ENCODE peak calls at places on chromosomes 11 and 22, in eight cellular contexts. One of them, this sample, is unnamed.

GRCh38 chr11:94424662-94425061 is 23.4 kb upstream of the GPR83 start:
- DNase-seq in pancreas: no peak
- DNase-seq in fibroblast of villous mesenchyme: peak; percentile 13
- DNase-seq in PC-9: no peak
- DNase-seq in ovary: no peak
- DNase-seq in activated CD8-positive, alpha-beta T cell treated with anti-CD3 and anti-CD28 coated beads for 36 hours: no peak
- DNase-seq in WTC11: no peak
- DNase-seq in psoas muscle: no peak
- DNase-seq in this sample: no peak

GRCh38 chr11:87338046-87338639 is 300.4 kb downstream of the TMEM135 start:
- DNase-seq in fibroblast of villous mesenchyme: no peak
- DNase-seq in pancreas: no peak
- DNase-seq in PC-9: no peak
- DNase-seq in ovary: no peak
- DNase-seq in activated CD8-positive, alpha-beta T cell treated with anti-CD3 and anti-CD28 coated beads for 36 hours: no peak
- DNase-seq in psoas muscle: no peak
- DNase-seq in WTC11: no peak
- DNase-seq in this sample: no peak

GRCh38 chr11:34308821-34309585 is 48.8 kb downstream of the ABTB2 start:
- DNase-seq in ovary: no peak
- DNase-seq in WTC11: no peak
- DNase-seq in PC-9: no peak
- DNase-seq in activated CD8-positive, alpha-beta T cell treated with anti-CD3 and anti-CD28 coated beads for 36 hours: no peak
- DNase-seq in fibroblast of villous mesenchyme: peak; percentile 58
- DNase-seq in pancreas: no peak
- DNase-seq in psoas muscle: no peak
- DNase-seq in this sample: no peak

GRCh38 chr22:29331658-29332300 is 16.3 kb upstream of the RASL10A start:
- DNase-seq in fibroblast of villous mesenchyme: no peak
- DNase-seq in WTC11: no peak
- DNase-seq in PC-9: no peak
- DNase-seq in pancreas: no peak
- DNase-seq in activated CD8-positive, alpha-beta T cell treated with anti-CD3 and anti-CD28 coated beads for 36 hours: no peak
- DNase-seq in psoas muscle: no peak
- DNase-seq in ovary: no peak
- DNase-seq in this sample: no peak

GRCh38 chr11:128715691-128716153 is 21.9 kb downstream of the FLI1 start:
- DNase-seq in fibroblast of villous mesenchyme: peak; percentile 48
- DNase-seq in pancreas: no peak
- DNase-seq in WTC11: no peak
- DNase-seq in ovary: no peak
- DNase-seq in PC-9: peak; percentile 40
- DNase-seq in activated CD8-positive, alpha-beta T cell treated with anti-CD3 and anti-CD28 coated beads for 36 hours: no peak
- DNase-seq in psoas muscle: no peak
- DNase-seq in this sample: no peak

GRCh38 chr22:35629406-35630234 is 12.5 kb upstream of the MB start:
- DNase-seq in pancreas: peak; percentile 39
- DNase-seq in psoas muscle: peak; percentile 76
- DNase-seq in ovary: peak; percentile 86
- DNase-seq in WTC11: no peak
- DNase-seq in fibroblast of villous mesenchyme: peak; percentile 97
- DNase-seq in PC-9: peak; percentile 96
- DNase-seq in activated CD8-positive, alpha-beta T cell treated with anti-CD3 and anti-CD28 coated beads for 36 hours: peak; percentile 87
- DNase-seq in this sample: no peak

GRCh38 chr11:61598886-61599868 is 18.3 kb upstream of the SYT7 start:
- DNase-seq in ovary: no peak
- DNase-seq in fibroblast of villous mesenchyme: peak; percentile 82
- DNase-seq in pancreas: no peak
- DNase-seq in PC-9: no peak
- DNase-seq in WTC11: peak; percentile 59
- DNase-seq in psoas muscle: peak; percentile 64
- DNase-seq in activated CD8-positive, alpha-beta T cell treated with anti-CD3 and anti-CD28 coated beads for 36 hours: no peak
- DNase-seq in this sample: no peak

GRCh38 chr11:32456864-32457263 is 21.5 kb upstream of the WT1 start:
- DNase-seq in WTC11: no peak
- DNase-seq in pancreas: no peak
- DNase-seq in PC-9: no peak
- DNase-seq in ovary: no peak
- DNase-seq in psoas muscle: no peak
- DNase-seq in fibroblast of villous mesenchyme: no peak
- DNase-seq in activated CD8-positive, alpha-beta T cell treated with anti-CD3 and anti-CD28 coated beads for 36 hours: no peak
- DNase-seq in this sample: no peak

GRCh38 chr22:38782402-38783094 is 11.4 kb downstream of the DNAL4 start:
- DNase-seq in activated CD8-positive, alpha-beta T cell treated with anti-CD3 and anti-CD28 coated beads for 36 hours: no peak
- DNase-seq in WTC11: no peak
- DNase-seq in PC-9: no peak
- DNase-seq in pancreas: no peak
- DNase-seq in ovary: no peak
- DNase-seq in fibroblast of villous mesenchyme: peak; percentile 60
- DNase-seq in psoas muscle: no peak
- DNase-seq in this sample: no peak

GRCh38 chr11:18490319-18490718 is 34.7 kb downstream of the LDHAL6A start:
- DNase-seq in ovary: no peak
- DNase-seq in fibroblast of villous mesenchyme: no peak
- DNase-seq in activated CD8-positive, alpha-beta T cell treated with anti-CD3 and anti-CD28 coated beads for 36 hours: no peak
- DNase-seq in pancreas: no peak
- DNase-seq in psoas muscle: no peak
- DNase-seq in WTC11: no peak
- DNase-seq in PC-9: peak; percentile 38
- DNase-seq in this sample: no peak

DNA sequence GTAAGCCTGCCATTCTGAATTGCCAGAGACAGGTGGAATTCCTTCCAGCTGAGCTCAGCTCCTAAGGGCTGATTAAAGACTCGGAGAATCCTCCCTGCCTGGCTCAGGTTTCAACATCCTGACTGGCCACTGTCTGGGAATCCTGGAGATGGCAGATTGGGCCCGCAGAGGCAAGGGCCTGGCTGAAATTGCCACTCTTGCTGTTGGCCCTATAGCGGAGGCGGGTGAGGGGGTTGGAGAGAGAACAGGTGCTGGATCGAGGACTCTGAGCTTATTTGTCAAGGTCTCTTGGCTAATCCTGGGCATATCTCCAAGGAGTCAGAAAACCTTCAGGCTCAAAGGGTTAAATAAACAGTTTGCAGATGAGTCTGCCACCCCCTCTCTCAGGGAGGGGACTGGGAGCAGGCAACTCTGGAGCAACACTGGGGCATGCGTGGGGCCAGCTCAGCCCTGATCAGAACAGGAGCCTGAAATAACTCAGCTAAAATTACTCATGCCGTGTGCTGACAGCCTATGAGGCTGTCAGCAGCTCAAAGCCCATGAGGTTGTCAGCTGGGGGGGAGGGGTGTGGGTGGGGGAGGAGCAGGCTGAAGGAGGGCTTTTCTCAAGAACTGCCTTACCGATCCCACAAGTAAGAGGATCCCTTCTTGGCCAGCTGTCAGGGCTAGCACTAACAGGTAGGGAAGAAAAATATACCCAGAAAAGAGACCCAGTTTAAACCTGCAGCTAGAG is 14.7 kb upstream of the MFRP start:
- DNase-seq in psoas muscle: peak; percentile 82
- DNase-seq in fibroblast of villous mesenchyme: peak; percentile 81
- DNase-seq in ovary: peak; percentile 45
- DNase-seq in PC-9: peak; percentile 80
- DNase-seq in WTC11: peak; percentile 66
- DNase-seq in activated CD8-positive, alpha-beta T cell treated with anti-CD3 and anti-CD28 coated beads for 36 hours: peak; percentile 56
- DNase-seq in pancreas: peak; percentile 83
- DNase-seq in this sample: no peak
- TF ChIP-seq CTCF in psoas muscle: no peak
- TF ChIP-seq CTCF in fibroblast of villous mesenchyme: no peak
- TF ChIP-seq CTCF in ovary: no peak
- TF ChIP-seq CTCF in PC-9: no peak
- TF ChIP-seq CTCF in WTC11: no peak
- TF ChIP-seq CTCF in activated CD8-positive, alpha-beta T cell treated with anti-CD3 and anti-CD28 coated beads for 36 hours: no peak
- TF ChIP-seq CTCF in pancreas: no peak
- TF ChIP-seq CTCF in this sample: no peak

DNA sequence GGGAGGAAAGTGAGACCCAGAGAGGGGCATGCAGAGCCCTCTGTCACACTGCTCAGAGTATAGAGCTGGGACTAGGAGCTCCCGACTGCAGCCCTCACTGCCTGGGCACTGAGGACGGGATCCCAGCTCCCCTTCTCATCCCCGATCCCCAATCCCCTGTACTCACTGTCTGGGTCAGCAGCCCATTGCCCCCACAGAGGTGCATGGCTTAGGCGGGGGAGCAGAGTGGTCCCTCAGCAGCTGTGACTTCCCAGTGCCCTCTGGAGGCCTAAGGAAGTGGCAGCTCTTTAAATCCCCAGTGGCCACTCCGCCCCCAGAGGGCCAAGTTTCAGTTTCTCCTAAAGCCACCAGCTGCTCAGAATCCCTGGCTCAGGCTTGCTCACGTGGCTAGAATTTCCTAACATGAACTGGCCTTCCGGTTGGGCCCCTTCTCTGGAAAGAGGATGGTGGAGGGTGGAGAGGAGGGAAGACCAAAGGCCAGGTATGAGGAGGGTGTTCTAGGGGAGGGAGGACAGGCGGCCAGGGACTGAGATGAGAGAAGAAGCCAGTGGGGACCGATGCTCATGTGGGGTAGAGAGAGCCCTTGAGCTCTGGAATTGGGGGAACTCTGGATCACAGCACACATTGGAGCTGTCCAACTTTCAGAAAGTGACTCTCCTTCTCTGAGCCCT is at the start of gene BATF2:
- DNase-seq in psoas muscle: peak; percentile 75
- DNase-seq in activated CD8-positive, alpha-beta T cell treated with anti-CD3 and anti-CD28 coated beads for 36 hours: peak; percentile 25
- DNase-seq in fibroblast of villous mesenchyme: peak; percentile 90
- DNase-seq in pancreas: peak; percentile 90
- DNase-seq in ovary: peak; percentile 64
- DNase-seq in PC-9: peak; percentile 66
- DNase-seq in WTC11: peak; percentile 76
- DNase-seq in this sample: peak; percentile 71
- TF ChIP-seq CTCF in psoas muscle: peak; percentile 42
- TF ChIP-seq CTCF in activated CD8-positive, alpha-beta T cell treated with anti-CD3 and anti-CD28 coated beads for 36 hours: no peak
- TF ChIP-seq CTCF in fibroblast of villous mesenchyme: peak; percentile 53
- TF ChIP-seq CTCF in pancreas: no peak
- TF ChIP-seq CTCF in ovary: peak; percentile 40
- TF ChIP-seq CTCF in PC-9: peak; percentile 64
- TF ChIP-seq CTCF in WTC11: no peak
- TF ChIP-seq CTCF in this sample: peak; percentile 15

GRCh38 chr11:122754553-122755322 is 83.6 kb upstream of the CRTAM start:
- DNase-seq in activated CD8-positive, alpha-beta T cell treated with anti-CD3 and anti-CD28 coated beads for 36 hours: peak; percentile 63
- DNase-seq in ovary: no peak
- DNase-seq in WTC11: peak; percentile 30
- DNase-seq in psoas muscle: no peak
- DNase-seq in pancreas: no peak
- DNase-seq in PC-9: no peak
- DNase-seq in fibroblast of villous mesenchyme: peak; percentile 49
- DNase-seq in this sample: no peak
- TF ChIP-seq CTCF in activated CD8-positive, alpha-beta T cell treated with anti-CD3 and anti-CD28 coated beads for 36 hours: peak; percentile 60
- TF ChIP-seq CTCF in ovary: no peak
- TF ChIP-seq CTCF in WTC11: peak; percentile 38
- TF ChIP-seq CTCF in psoas muscle: peak; percentile 27
- TF ChIP-seq CTCF in pancreas: no peak
- TF ChIP-seq CTCF in PC-9: peak; percentile 64
- TF ChIP-seq CTCF in fibroblast of villous mesenchyme: peak; percentile 72
- TF ChIP-seq CTCF in this sample: no peak

DNA sequence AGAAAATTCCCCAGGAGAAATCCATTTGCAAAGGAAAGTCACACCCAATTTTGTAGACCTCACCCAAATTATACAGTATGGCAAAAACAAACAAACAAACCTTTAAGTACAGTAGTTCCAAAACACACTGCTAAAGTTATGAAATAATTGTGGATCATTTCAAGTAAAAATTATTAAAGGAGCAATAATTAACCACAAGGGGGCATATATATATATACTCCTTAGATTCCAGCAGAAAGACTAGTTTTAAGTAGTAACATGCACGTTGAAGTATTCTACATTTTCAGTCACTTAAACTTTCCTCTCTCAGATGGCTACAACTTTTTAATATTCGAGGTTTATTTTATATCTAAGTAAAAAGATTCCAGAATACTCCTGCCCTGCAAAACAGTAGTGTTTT is 26.8 kb downstream of the RNF141 start:
- DNase-seq in PC-9: no peak
- DNase-seq in ovary: no peak
- DNase-seq in fibroblast of villous mesenchyme: peak; percentile 34
- DNase-seq in activated CD8-positive, alpha-beta T cell treated with anti-CD3 and anti-CD28 coated beads for 36 hours: no peak
- DNase-seq in WTC11: no peak
- DNase-seq in pancreas: no peak
- DNase-seq in psoas muscle: no peak
- DNase-seq in this sample: no peak
- TF ChIP-seq CTCF in PC-9: peak; percentile 60
- TF ChIP-seq CTCF in ovary: peak; percentile 40
- TF ChIP-seq CTCF in fibroblast of villous mesenchyme: peak; percentile 24
- TF ChIP-seq CTCF in activated CD8-positive, alpha-beta T cell treated with anti-CD3 and anti-CD28 coated beads for 36 hours: no peak
- TF ChIP-seq CTCF in WTC11: no peak
- TF ChIP-seq CTCF in pancreas: no peak
- TF ChIP-seq CTCF in psoas muscle: peak; percentile 31
- TF ChIP-seq CTCF in this sample: peak; percentile 8

DNA sequence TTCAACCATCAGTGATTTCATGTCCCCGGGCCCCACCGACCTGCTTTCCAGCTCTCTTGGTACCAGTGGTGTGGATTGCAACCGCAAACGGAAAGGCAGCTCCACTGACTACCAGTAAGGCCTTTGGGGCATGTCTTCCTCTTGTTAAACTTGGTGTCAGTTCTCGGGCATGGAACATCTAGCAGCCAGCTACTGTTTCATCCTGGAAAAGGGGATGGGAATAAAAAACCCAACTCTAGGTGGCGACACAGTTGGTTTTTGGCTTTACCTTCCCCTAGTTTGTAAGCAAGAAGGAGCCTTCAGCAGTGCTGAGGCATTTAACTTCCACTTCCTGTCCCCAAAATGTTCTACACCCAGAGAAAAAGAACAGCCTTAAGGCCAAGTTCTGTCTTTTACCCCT is 76.7 kb downstream of the BMAL1 start:
- DNase-seq in WTC11: peak; percentile 40
- DNase-seq in fibroblast of villous mesenchyme: peak; percentile 37
- DNase-seq in ovary: no peak
- DNase-seq in PC-9: no peak
- DNase-seq in activated CD8-positive, alpha-beta T cell treated with anti-CD3 and anti-CD28 coated beads for 36 hours: no peak
- DNase-seq in psoas muscle: no peak
- DNase-seq in pancreas: no peak
- DNase-seq in this sample: no peak
- TF ChIP-seq CTCF in WTC11: peak; percentile 27
- TF ChIP-seq CTCF in fibroblast of villous mesenchyme: peak; percentile 57
- TF ChIP-seq CTCF in ovary: no peak
- TF ChIP-seq CTCF in PC-9: peak; percentile 35
- TF ChIP-seq CTCF in activated CD8-positive, alpha-beta T cell treated with anti-CD3 and anti-CD28 coated beads for 36 hours: peak; percentile 17
- TF ChIP-seq CTCF in psoas muscle: no peak
- TF ChIP-seq CTCF in pancreas: no peak
- TF ChIP-seq CTCF in this sample: peak; percentile 44

DNA sequence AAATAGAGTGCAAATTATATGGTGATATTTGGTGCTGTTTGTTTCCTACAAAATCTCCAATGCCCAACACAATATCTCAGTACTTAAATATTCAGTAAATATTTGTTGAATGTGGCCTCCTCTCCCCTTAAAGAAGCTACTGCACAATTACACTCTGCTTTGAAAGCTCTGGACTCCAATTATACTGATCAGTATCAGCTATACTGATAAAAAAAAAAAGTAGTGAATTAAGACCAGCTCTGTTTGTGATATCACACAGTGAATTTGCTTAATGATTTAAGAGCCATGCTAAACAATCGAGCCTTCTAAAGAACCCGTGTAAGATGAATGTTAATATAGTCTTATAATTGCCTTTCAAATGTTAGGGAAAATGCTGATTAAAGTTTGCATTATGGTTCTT is 543.2 kb upstream of the API5 start:
- DNase-seq in ovary: no peak
- DNase-seq in activated CD8-positive, alpha-beta T cell treated with anti-CD3 and anti-CD28 coated beads for 36 hours: no peak
- DNase-seq in pancreas: no peak
- DNase-seq in fibroblast of villous mesenchyme: no peak
- DNase-seq in WTC11: no peak
- DNase-seq in PC-9: no peak
- DNase-seq in psoas muscle: no peak
- DNase-seq in this sample: no peak
- TF ChIP-seq CTCF in ovary: no peak
- TF ChIP-seq CTCF in activated CD8-positive, alpha-beta T cell treated with anti-CD3 and anti-CD28 coated beads for 36 hours: no peak
- TF ChIP-seq CTCF in pancreas: no peak
- TF ChIP-seq CTCF in fibroblast of villous mesenchyme: no peak
- TF ChIP-seq CTCF in WTC11: no peak
- TF ChIP-seq CTCF in PC-9: no peak
- TF ChIP-seq CTCF in psoas muscle: no peak
- TF ChIP-seq CTCF in this sample: no peak